ENCODE peak calls at places on chromosomes 7 and 10, in four cellular contexts. One of them, this sample, is unnamed.
A peak's percentile ranks its signal among the peaks of the same experiment; 100 is the strongest.

GRCh38 chr10:70543911-70544310 is 58.6 kb downstream of the PRF1 start:
- DNase-seq in mammary epithelial cell: no peak
- DNase-seq in A549: no peak
- DNase-seq in keratinocyte: no peak
- DNase-seq in this sample: no peak

GRCh38 chr10:106661767-106662140 is 502.8 kb downstream of the SORCS1 start:
- DNase-seq in mammary epithelial cell: no peak
- DNase-seq in A549: no peak
- DNase-seq in keratinocyte: no peak
- DNase-seq in this sample: no peak

GRCh38 chr10:128070161-128070560 is 56.1 kb downstream of the MKI67 start:
- DNase-seq in mammary epithelial cell: no peak
- DNase-seq in A549: no peak
- DNase-seq in keratinocyte: no peak
- DNase-seq in this sample: no peak

GRCh38 chr7:116797611-116798010 is 64.8 kb upstream of the CAPZA2 start:
- DNase-seq in mammary epithelial cell: peak; percentile 41
- DNase-seq in A549: no peak
- DNase-seq in keratinocyte: no peak
- DNase-seq in this sample: no peak

GRCh38 chr7:107622429-107622828 is 38.2 kb upstream of the SLC26A4 start:
- DNase-seq in mammary epithelial cell: peak; percentile 84
- DNase-seq in A549: no peak
- DNase-seq in keratinocyte: no peak
- DNase-seq in this sample: peak; percentile 18

GRCh38 chr10:118204292-118204943 is 137.7 kb downstream of the FAM204A start:
- DNase-seq in mammary epithelial cell: no peak
- DNase-seq in A549: no peak
- DNase-seq in keratinocyte: no peak
- DNase-seq in this sample: no peak

GRCh38 chr7:8236781-8237407 is 25.1 kb downstream of the ICA1 start:
- DNase-seq in mammary epithelial cell: no peak
- DNase-seq in A549: no peak
- DNase-seq in keratinocyte: no peak
- DNase-seq in this sample: no peak

GRCh38 chr10:22252286-22252800 is 34.5 kb upstream of the EBLN1 start:
- DNase-seq in mammary epithelial cell: peak; percentile 28
- DNase-seq in A549: no peak
- DNase-seq in keratinocyte: no peak
- DNase-seq in this sample: peak; percentile 53

GRCh38 chr7:148515728-148516715 is 74.5 kb upstream of the C7orf33 start:
- DNase-seq in mammary epithelial cell: peak; percentile 28
- DNase-seq in A549: no peak
- DNase-seq in keratinocyte: no peak
- DNase-seq in this sample: peak; percentile 38

GRCh38 chr10:126058507-126058906 is 162.1 kb downstream of the FANK1 start:
- DNase-seq in mammary epithelial cell: no peak
- DNase-seq in A549: no peak
- DNase-seq in keratinocyte: no peak
- DNase-seq in this sample: no peak

GRCh38 chr10:112137381-112137987 is 46.1 kb downstream of the GPAM start:
- DNase-seq in mammary epithelial cell: peak; percentile 40
- DNase-seq in A549: peak; percentile 60
- DNase-seq in keratinocyte: peak; percentile 28
- DNase-seq in this sample: peak; percentile 88

GRCh38 chr10:52409195-52409594 is 95.1 kb downstream of the DKK1 start:
- DNase-seq in mammary epithelial cell: no peak
- DNase-seq in A549: no peak
- DNase-seq in keratinocyte: no peak
- DNase-seq in this sample: no peak

GRCh38 chr10:132861116-132861691 is 75.3 kb upstream of the NKX6-2 start:
- DNase-seq in mammary epithelial cell: no peak
- DNase-seq in A549: no peak
- DNase-seq in keratinocyte: no peak
- DNase-seq in this sample: no peak

DNA sequence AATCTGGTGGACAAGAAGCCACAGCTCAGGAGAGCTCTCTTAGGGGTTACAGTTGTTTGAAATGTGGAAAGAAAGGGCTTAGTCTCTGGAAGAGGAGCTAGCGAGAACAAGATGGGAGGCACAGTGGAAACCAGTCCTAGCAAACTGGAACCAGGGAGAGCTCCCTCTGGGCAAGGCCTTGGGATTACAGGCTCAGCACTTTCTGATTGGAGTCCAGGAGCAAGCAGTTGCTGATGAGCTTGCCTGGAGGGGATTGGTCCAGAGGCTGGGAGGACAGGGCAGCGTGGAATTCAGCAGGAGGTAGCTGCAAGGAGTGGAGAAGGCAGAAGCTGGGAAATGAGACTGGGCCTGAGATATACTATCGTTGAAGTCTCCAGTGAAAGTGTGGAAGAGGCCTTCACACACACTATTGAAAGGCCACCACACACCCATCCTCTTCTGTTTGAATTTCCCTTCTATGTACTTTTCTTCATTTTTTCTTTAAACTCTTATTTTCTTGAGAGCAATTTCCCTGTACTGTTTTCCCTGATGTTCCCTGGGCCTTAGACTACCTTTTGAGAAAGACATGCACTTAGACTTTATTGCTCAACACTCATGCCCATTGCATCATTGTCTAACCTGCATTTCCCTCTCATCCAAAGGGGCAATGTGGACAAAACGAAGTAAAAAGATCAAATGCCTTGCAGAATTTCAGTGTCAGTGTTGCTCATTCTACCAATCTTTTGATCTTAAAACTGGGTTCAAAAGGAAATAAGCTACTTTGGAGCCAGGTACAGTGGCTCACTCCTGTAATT is 57.8 kb upstream of the LANCL2 start:
- DNase-seq in mammary epithelial cell: no peak
- DNase-seq in A549: peak; percentile 8
- DNase-seq in keratinocyte: no peak
- DNase-seq in this sample: peak; percentile 16
- H3K4me2 ChIP-seq in mammary epithelial cell: no peak overlapping the region
- H3K4me2 ChIP-seq in A549: no peak overlapping the region
- H3K4me2 ChIP-seq in keratinocyte: no peak overlapping the region
- H3K4me2 ChIP-seq in this sample: no peak overlapping the region

DNA sequence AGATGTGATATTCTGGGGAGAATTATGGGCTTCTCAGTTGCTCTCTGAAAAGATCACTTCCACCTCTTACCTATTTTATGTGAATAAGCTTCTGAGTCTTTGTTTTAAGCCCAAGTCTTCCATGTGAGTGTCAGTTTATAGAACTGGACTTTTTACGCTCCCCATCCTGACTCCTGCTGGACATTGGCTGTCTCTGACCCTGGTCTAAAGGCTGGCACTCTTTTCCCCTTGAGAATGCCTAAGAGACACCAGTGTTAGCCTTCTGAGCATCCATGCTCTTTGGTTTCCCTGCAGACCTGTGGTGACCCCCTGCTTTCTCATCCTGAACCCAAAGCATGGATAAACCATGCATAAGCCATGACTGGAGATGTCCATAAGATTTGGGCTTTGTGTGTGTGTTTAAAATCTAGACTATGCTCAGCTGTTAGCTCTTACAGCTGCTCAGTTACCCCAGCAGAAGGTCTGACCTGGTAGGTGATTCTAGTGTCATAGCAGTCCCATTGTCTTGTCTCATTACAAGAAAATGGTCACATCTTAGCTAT is 148.6 kb upstream of the IMMP2L start:
- DNase-seq in mammary epithelial cell: no peak
- DNase-seq in A549: no peak
- DNase-seq in keratinocyte: no peak
- DNase-seq in this sample: no peak
- TF ChIP-seq CTCF in mammary epithelial cell: no peak
- TF ChIP-seq CTCF in A549: no peak
- TF ChIP-seq CTCF in keratinocyte: no peak
- TF ChIP-seq CTCF in this sample: no peak

GRCh38 chr10:130456616-130457015 is 320.4 kb downstream of the GLRX3 start:
- DNase-seq in mammary epithelial cell: no peak
- DNase-seq in A549: no peak
- DNase-seq in keratinocyte: no peak
- DNase-seq in this sample: no peak
- H3K9me3 ChIP-seq in mammary epithelial cell: peaks cover 39% of the 10 kb centered on the region
- H3K9me3 ChIP-seq in A549: no peaks in the 10 kb centered on the region
- H3K9me3 ChIP-seq in keratinocyte: peaks cover 4% of the 10 kb centered on the region
- H3K9me3 ChIP-seq in this sample: no peaks in the 10 kb centered on the region

DNA sequence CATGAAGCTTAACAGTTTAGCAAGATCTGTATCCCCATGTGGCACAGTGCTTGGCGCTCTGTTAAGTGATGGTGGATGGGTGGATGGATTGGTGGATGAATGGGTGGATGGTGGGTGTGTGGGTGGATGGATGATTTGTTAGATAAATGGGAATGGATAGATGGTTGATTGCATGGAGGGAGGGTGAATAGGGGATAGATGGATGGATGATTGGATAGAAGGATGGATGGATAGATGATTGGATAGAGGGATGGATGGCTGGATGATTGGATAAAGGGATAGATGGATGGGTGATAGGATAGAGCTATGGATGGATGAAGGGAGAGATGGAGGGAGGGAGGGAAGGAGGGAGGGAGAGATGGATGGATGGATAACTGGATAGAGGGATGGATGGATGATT is 229.7 kb downstream of the CUX1 start:
- DNase-seq in mammary epithelial cell: no peak
- DNase-seq in A549: no peak
- DNase-seq in keratinocyte: no peak
- DNase-seq in this sample: no peak
- H3K4me2 ChIP-seq in mammary epithelial cell: no peak overlapping the region
- H3K4me2 ChIP-seq in A549: no peak overlapping the region
- H3K4me2 ChIP-seq in keratinocyte: no peak overlapping the region
- H3K4me2 ChIP-seq in this sample: no peak overlapping the region

GRCh38 chr7:158413962-158414961 is 173.4 kb downstream of the PTPRN2 start:
- DNase-seq in mammary epithelial cell: no peak
- DNase-seq in A549: peak; percentile 21
- DNase-seq in keratinocyte: no peak
- DNase-seq in this sample: no peak
- TF ChIP-seq CTCF in mammary epithelial cell: no peak
- TF ChIP-seq CTCF in A549: no peak
- TF ChIP-seq CTCF in keratinocyte: no peak
- TF ChIP-seq CTCF in this sample: no peak

DNA sequence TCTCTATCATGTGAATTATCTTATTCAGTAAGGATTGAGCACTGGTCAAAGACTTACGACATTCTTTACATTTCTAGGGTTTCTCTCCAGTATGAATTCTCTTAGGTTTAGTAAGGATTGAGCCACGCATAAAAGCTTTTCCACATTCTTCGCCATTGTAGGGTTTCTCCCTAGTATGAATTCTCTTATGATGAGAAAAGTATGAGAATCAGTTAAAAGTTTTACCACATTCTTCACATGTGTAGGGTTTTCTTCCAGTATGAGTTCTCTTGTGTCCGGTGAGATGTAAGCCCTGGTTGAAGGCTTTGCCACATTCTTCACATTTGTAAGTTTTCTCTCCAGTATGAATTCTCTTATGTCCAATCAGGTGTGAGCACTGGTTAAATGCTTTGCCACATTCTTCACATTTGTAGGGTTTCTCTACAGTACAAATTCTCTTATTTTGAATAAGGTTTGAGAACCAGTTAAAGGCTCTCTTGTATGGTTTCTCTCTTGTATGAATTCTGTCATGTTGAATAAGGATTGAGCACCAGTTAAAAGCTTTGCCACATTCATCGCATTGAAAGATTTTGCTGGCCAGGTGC is 445.9 kb downstream of the ZNF479 start:
- DNase-seq in mammary epithelial cell: no peak
- DNase-seq in A549: no peak
- DNase-seq in keratinocyte: no peak
- DNase-seq in this sample: no peak
- H3K9me3 ChIP-seq in mammary epithelial cell: peaks cover 37% of the 10 kb centered on the region
- H3K9me3 ChIP-seq in A549: peaks cover 25% of the 10 kb centered on the region
- H3K9me3 ChIP-seq in keratinocyte: peaks cover 4% of the 10 kb centered on the region
- H3K9me3 ChIP-seq in this sample: peaks cover 7% of the 10 kb centered on the region

GRCh38 chr10:103637855-103638561 is 144.5 kb downstream of the NEURL1 start:
- DNase-seq in mammary epithelial cell: no peak
- DNase-seq in A549: no peak
- DNase-seq in keratinocyte: no peak
- DNase-seq in this sample: no peak
- H3K4me2 ChIP-seq in mammary epithelial cell: no peak overlapping the region
- H3K4me2 ChIP-seq in A549: no peak overlapping the region
- H3K4me2 ChIP-seq in keratinocyte: no peak overlapping the region
- H3K4me2 ChIP-seq in this sample: peak overlapping the region; percentile 25

This sample was measured in hepatocyte.